ENCODE peak calls at places on chromosomes 1 and 21, in six cellular contexts. One of them, this sample, is unnamed. For H3K4me1, the result is how much of the 10 kb centered on the place peaks cover.

GRCh38 chr1:177897601-177898376 is 72.1 kb downstream of the SEC16B start:
- DNase-seq in tibial nerve: no peak
- DNase-seq in gastrocnemius medialis: no peak
- DNase-seq in A549: no peak
- DNase-seq in right lobe of liver: no peak
- DNase-seq in IMR-90: no peak
- DNase-seq in this sample: no peak

GRCh38 chr1:154749078-154749760 is 120.9 kb downstream of the KCNN3 start:
- DNase-seq in gastrocnemius medialis: no peak
- DNase-seq in A549: peak
- DNase-seq in tibial nerve: no peak
- DNase-seq in right lobe of liver: peak
- DNase-seq in IMR-90: peak
- DNase-seq in this sample: no peak

GRCh38 chr21:44513389-44514217 is 26.4 kb downstream of the KRTAP10-1 start:
- DNase-seq in IMR-90: no peak
- DNase-seq in tibial nerve: no peak
- DNase-seq in A549: no peak
- DNase-seq in right lobe of liver: no peak
- DNase-seq in gastrocnemius medialis: no peak
- DNase-seq in this sample: peak

GRCh38 chr1:169824153-169824552 is 29.4 kb upstream of the METTL18 start:
- DNase-seq in tibial nerve: no peak
- DNase-seq in gastrocnemius medialis: no peak
- DNase-seq in A549: no peak
- DNase-seq in IMR-90: no peak
- DNase-seq in right lobe of liver: no peak
- DNase-seq in this sample: no peak

GRCh38 chr1:37477198-37477931 is 3.0 kb downstream of the ZC3H12A start:
- DNase-seq in right lobe of liver: peak
- DNase-seq in A549: no peak
- DNase-seq in IMR-90: peak
- DNase-seq in gastrocnemius medialis: no peak
- DNase-seq in tibial nerve: no peak
- DNase-seq in this sample: peak

GRCh38 chr1:204503913-204504519 is 9.4 kb upstream of the PIK3C2B start:
- DNase-seq in IMR-90: no peak
- DNase-seq in right lobe of liver: no peak
- DNase-seq in gastrocnemius medialis: no peak
- DNase-seq in A549: no peak
- DNase-seq in tibial nerve: no peak
- DNase-seq in this sample: no peak

GRCh38 chr1:86061660-86062059 is 94.9 kb downstream of the COL24A1 start:
- DNase-seq in right lobe of liver: no peak
- DNase-seq in tibial nerve: no peak
- DNase-seq in gastrocnemius medialis: no peak
- DNase-seq in IMR-90: peak
- DNase-seq in A549: no peak
- DNase-seq in this sample: no peak

GRCh38 chr1:110875216-110875731 is 2.3 kb downstream of the CD53 start:
- DNase-seq in A549: no peak
- DNase-seq in IMR-90: no peak
- DNase-seq in gastrocnemius medialis: no peak
- DNase-seq in right lobe of liver: no peak
- DNase-seq in tibial nerve: no peak
- DNase-seq in this sample: no peak

GRCh38 chr1:15231714-15232201 is 15.3 kb upstream of the FHAD1 start:
- DNase-seq in gastrocnemius medialis: no peak
- DNase-seq in IMR-90: no peak
- DNase-seq in tibial nerve: no peak
- DNase-seq in right lobe of liver: no peak
- DNase-seq in A549: no peak
- DNase-seq in this sample: no peak

GRCh38 chr21:33388188-33388587 is 15.0 kb upstream of the IFNGR2 start:
- DNase-seq in tibial nerve: no peak
- DNase-seq in gastrocnemius medialis: no peak
- DNase-seq in IMR-90: no peak
- DNase-seq in A549: no peak
- DNase-seq in right lobe of liver: no peak
- DNase-seq in this sample: no peak

GRCh38 chr1:59691261-59691660 is 123.5 kb upstream of the HOOK1 start:
- DNase-seq in right lobe of liver: peak
- DNase-seq in tibial nerve: peak
- DNase-seq in A549: no peak
- DNase-seq in IMR-90: no peak
- DNase-seq in gastrocnemius medialis: peak
- DNase-seq in this sample: peak

GRCh38 chr1:158177705-158178450 is 2.8 kb upstream of the CD1D start:
- DNase-seq in right lobe of liver: peak
- DNase-seq in IMR-90: peak
- DNase-seq in tibial nerve: peak
- DNase-seq in A549: peak
- DNase-seq in gastrocnemius medialis: peak
- DNase-seq in this sample: peak

GRCh38 chr1:43543567-43543966 is 12.9 kb downstream of the PTPRF start:
- DNase-seq in gastrocnemius medialis: no peak
- DNase-seq in IMR-90: no peak
- DNase-seq in tibial nerve: no peak
- DNase-seq in A549: no peak
- DNase-seq in right lobe of liver: no peak
- DNase-seq in this sample: no peak
- H3K27ac ChIP-seq in gastrocnemius medialis: no peak
- H3K27ac ChIP-seq in IMR-90: no peak
- H3K27ac ChIP-seq in tibial nerve: peak
- H3K27ac ChIP-seq in A549: no peak
- H3K27ac ChIP-seq in right lobe of liver: peak
- H3K27ac ChIP-seq in this sample: no peak

GRCh38 chr1:184507165-184507564 is 120.3 kb downstream of the C1orf21 start:
- DNase-seq in IMR-90: no peak
- DNase-seq in gastrocnemius medialis: no peak
- DNase-seq in tibial nerve: no peak
- DNase-seq in A549: no peak
- DNase-seq in right lobe of liver: no peak
- DNase-seq in this sample: no peak
- TF ChIP-seq CTCF in IMR-90: no peak
- TF ChIP-seq CTCF in gastrocnemius medialis: no peak
- TF ChIP-seq CTCF in tibial nerve: no peak
- TF ChIP-seq CTCF in A549: no peak
- TF ChIP-seq CTCF in right lobe of liver: no peak
- TF ChIP-seq CTCF in this sample: no peak

DNA sequence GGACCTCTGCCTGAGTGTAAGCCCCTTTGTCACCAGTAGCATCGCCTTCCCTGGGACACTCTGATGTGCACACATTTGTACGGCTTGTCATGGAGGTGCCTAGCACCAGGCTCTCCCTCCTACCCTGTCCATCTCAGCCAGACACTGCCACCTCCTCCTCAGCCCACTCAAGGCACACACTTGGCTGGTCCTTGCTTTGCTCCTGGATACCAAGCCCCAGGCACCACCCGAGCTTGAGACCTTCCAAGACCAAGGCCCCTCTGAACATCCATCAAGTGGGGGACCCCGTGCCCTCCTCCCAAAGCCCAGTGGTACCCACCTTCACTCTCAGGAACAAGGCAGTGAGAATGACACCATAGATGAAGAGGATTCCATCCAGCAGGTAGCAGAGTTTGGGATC is 78.0 kb downstream of the CD247 start:
- DNase-seq in gastrocnemius medialis: no peak
- DNase-seq in tibial nerve: no peak
- DNase-seq in right lobe of liver: no peak
- DNase-seq in IMR-90: no peak
- DNase-seq in A549: no peak
- DNase-seq in this sample: no peak
- H3K4me1 ChIP-seq in gastrocnemius medialis: under half
- H3K4me1 ChIP-seq in tibial nerve: under half
- H3K4me1 ChIP-seq in right lobe of liver: under half
- H3K4me1 ChIP-seq in IMR-90: under half
- H3K4me1 ChIP-seq in A549: under half
- H3K4me1 ChIP-seq in this sample: under half

DNA sequence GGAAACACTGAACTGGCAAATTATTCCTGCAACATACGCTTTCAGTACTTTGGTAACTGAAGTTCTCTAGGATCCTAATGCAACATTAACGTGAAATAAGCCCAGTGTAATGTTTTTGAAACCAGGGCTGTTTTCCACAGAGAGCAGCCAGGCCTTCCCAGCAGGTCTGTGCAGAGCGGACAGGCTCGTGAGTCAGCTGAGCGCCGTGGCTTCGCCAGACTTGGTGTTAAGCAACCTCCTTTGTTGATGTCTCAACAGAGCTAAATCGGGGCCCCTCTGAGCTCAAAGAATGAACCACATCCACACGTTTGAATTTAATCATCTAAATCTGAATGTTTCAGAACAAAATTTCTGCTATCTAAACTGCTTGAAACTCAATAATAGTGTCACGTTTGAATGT is 181.8 kb upstream of the FMN2 start:
- DNase-seq in right lobe of liver: peak
- DNase-seq in gastrocnemius medialis: peak
- DNase-seq in tibial nerve: peak
- DNase-seq in A549: no peak
- DNase-seq in IMR-90: peak
- DNase-seq in this sample: peak
- H3K27ac ChIP-seq in right lobe of liver: no peak
- H3K27ac ChIP-seq in gastrocnemius medialis: no peak
- H3K27ac ChIP-seq in tibial nerve: no peak
- H3K27ac ChIP-seq in A549: no peak
- H3K27ac ChIP-seq in IMR-90: no peak
- H3K27ac ChIP-seq in this sample: no peak

GRCh38 chr1:178969226-178969987 is 56.3 kb upstream of the FAM20B start:
- DNase-seq in gastrocnemius medialis: no peak
- DNase-seq in A549: no peak
- DNase-seq in tibial nerve: no peak
- DNase-seq in right lobe of liver: no peak
- DNase-seq in IMR-90: no peak
- DNase-seq in this sample: no peak
- TF ChIP-seq CTCF in gastrocnemius medialis: no peak
- TF ChIP-seq CTCF in A549: no peak
- TF ChIP-seq CTCF in tibial nerve: no peak
- TF ChIP-seq CTCF in right lobe of liver: no peak
- TF ChIP-seq CTCF in IMR-90: no peak
- TF ChIP-seq CTCF in this sample: no peak

GRCh38 chr1:98969753-98970152 is 34.9 kb downstream of the PLPPR5 start:
- DNase-seq in gastrocnemius medialis: no peak
- DNase-seq in tibial nerve: no peak
- DNase-seq in A549: no peak
- DNase-seq in right lobe of liver: no peak
- DNase-seq in IMR-90: no peak
- DNase-seq in this sample: no peak
- H3K4me1 ChIP-seq in gastrocnemius medialis: under half
- H3K4me1 ChIP-seq in tibial nerve: under half
- H3K4me1 ChIP-seq in A549: under half
- H3K4me1 ChIP-seq in right lobe of liver: under half
- H3K4me1 ChIP-seq in IMR-90: under half
- H3K4me1 ChIP-seq in this sample: under half

This sample was measured in psoas muscle.